ENCODE peak calls at places on chromosomes 3 and 15, in ten cellular contexts. M is GM12865, N is psoas muscle, A is AG04450, I is kidney epithelial cell, U is uterus, O is pancreas, W is Caco-2, K is progenitor cell of endocrine pancreas, R is cardiac muscle cell. F is an unnamed sample.

GRCh38 chr15:60898896-60899295 is 330.2 kb downstream of the RORA start:
- DNase-seq in N (no peak), W (no peak), I (no peak), O (no peak), U (no peak), M (peak; percentile 30), K (no peak), A (no peak), R (no peak), F (no peak)

GRCh38 chr15:57911247-57911646 is 154.3 kb downstream of the ALDH1A2 start:
- DNase-seq in O (no peak), M (no peak), A (no peak), W (no peak), R (no peak), U (no peak), K (no peak), I (no peak), N (peak; percentile 68), F (no peak)

GRCh38 chr15:100276519-100276918 is 65.3 kb downstream of the ADAMTS17 start:
- DNase-seq in M (no peak), U (no peak), W (no peak), I (no peak), R (peak; percentile 18), N (no peak), K (no peak), A (no peak), O (no peak), F (no peak)

GRCh38 chr3:42529463-42529862 is 27.0 kb downstream of the VIPR1 start:
- DNase-seq in R (no peak), I (no peak), K (no peak), O (no peak), A (no peak), U (no peak), W (no peak), N (no peak), M (no peak), F (no peak)

GRCh38 chr3:188695251-188695650 is 476.5 kb upstream of the TPRG1 start:
- DNase-seq in U (no peak), A (no peak), O (no peak), M (no peak), I (no peak), W (no peak), K (no peak), R (no peak), N (no peak), F (no peak)

GRCh38 chr3:160754371-160754854 is 1.6 kb upstream of the PPM1L start:
- DNase-seq in I (no peak), O (peak; percentile 13), N (peak; percentile 60), W (no peak), A (no peak), K (no peak), R (peak; percentile 71), M (peak; percentile 18), U (peak; percentile 25), F (peak; percentile 21)

GRCh38 chr15:55588818-55589122 is 625 bp upstream of the PYGO1 start:
- DNase-seq in U (peak; percentile 44), M (no peak), K (no peak), I (no peak), A (no peak), N (no peak), O (peak; percentile 2), R (no peak), W (no peak), F (no peak)

GRCh38 chr3:25903371-25903770 is 113.5 kb downstream of the OXSM start:
- DNase-seq in U (no peak), O (no peak), R (no peak), W (no peak), N (no peak), I (no peak), K (no peak), M (no peak), A (no peak), F (no peak)

GRCh38 chr15:58147151-58147550 is 9.0 kb downstream of the AQP9 start:
- DNase-seq in M (peak; percentile 9), R (no peak), W (no peak), U (no peak), N (no peak), O (no peak), I (peak; percentile 94), K (no peak), A (no peak), F (no peak)

GRCh38 chr3:57094606-57095005 is 34.1 kb downstream of the SPATA12 start:
- DNase-seq in A (peak; percentile 39), M (no peak), I (no peak), W (no peak), R (no peak), N (no peak), O (no peak), U (no peak), K (no peak), F (no peak)

GRCh38 chr3:18758047-18758704 is 333.0 kb upstream of the SATB1 start:
- DNase-seq in I (peak; percentile 49), U (no peak), W (peak; percentile 43), M (peak; percentile 72), A (no peak), O (peak; percentile 54), K (no peak), R (peak; percentile 69), N (no peak), F (no peak)

GRCh38 chr3:52210550-52211046 is 12.6 kb downstream of the ALAS1 start:
- DNase-seq in U (no peak), K (no peak), R (no peak), I (no peak), M (no peak), A (no peak), W (peak; percentile 68), N (no peak), O (no peak), F (no peak)

GRCh38 chr3:67937498-67938118 is 283.2 kb upstream of the SUCLG2 start:
- DNase-seq in K (no peak), A (no peak), M (no peak), I (no peak), N (no peak), W (no peak), U (no peak), R (no peak), O (no peak), F (no peak)

GRCh38 chr3:144636833-144637232 is 665.2 kb downstream of the DIPK2A start:
- DNase-seq in O (no peak), I (no peak), R (peak; percentile 52), N (no peak), K (no peak), M (peak; percentile 21), U (no peak), W (peak; percentile 73), A (no peak), F (no peak)
- TF ChIP-seq CTCF in O (no peak), I (peak; percentile 11), R (no peak), N (no peak), K (peak; percentile 46), M (peak; percentile 4), U (no peak), W (peak; percentile 56), A (no peak), F (no peak)

GRCh38 chr3:13281657-13282527 is 138.2 kb downstream of the NUP210 start:
- DNase-seq in W (no peak), R (peak; percentile 45), K (no peak), A (no peak), I (no peak), N (peak; percentile 63), M (no peak), U (no peak), O (peak; percentile 56), F (no peak)

GRCh38 chr3:13283877-13284264 is 136.3 kb downstream of the NUP210 start:
- DNase-seq in R (no peak), O (no peak), N (no peak), W (no peak), A (no peak), M (no peak), K (no peak), U (no peak), I (no peak), F (no peak)

GRCh38 chr3:13282528-13282985 is 137.6 kb downstream of the NUP210 start:
- DNase-seq in U (no peak), N (peak; percentile 51), R (peak; percentile 64), W (no peak), I (no peak), O (no peak), A (no peak), M (no peak), K (no peak), F (no peak)

GRCh38 chr3:13285007-13285567 is 135.0 kb downstream of the NUP210 start:
- DNase-seq in U (no peak), W (no peak), I (no peak), N (peak; percentile 21), R (no peak), K (no peak), O (no peak), M (no peak), A (no peak), F (no peak)

DNA sequence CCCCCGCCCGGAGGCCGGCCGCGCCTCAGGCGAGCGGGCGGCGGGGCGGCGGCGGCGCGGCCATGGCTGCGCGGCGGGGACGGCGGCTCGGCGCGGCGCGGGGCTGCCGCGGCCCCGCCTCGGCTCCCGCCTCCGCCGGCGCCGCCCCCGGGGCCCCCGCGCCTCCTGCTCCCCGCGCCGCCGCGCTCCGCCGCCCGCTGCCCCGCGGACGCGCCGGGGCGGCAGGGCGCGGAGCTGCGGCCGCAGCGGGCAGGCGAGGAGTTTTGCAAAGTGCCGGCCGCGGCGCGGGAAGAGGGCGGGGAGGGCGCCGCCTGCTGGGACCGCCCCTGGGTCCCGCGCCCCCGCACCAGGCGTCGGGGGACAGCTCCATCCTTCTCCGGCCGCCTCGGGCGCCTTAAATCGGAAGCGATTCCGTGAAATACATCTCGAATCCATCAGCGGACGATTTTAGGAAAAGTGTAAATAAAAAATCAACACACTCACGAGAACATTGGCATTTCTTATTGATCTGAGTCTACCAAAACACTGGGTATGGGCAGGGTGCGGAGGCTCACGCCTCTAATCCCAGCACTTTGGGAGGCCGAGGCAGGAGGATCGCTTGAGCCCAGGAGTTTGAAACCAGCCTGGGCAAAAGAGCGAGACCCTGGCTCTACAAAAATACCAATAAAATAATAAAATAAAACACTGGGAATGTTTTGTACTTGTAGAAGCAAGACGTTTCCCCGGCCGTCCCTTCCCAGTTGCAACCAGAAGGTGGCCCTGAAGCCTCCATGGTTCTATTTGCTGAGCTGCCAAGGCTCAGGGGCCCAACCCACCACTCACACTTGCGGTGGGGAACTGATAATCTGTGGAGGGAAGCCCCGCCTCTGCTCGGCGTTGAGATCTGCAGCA is 136.9 kb downstream of the NUP210 start:
- DNase-seq in N (peak; percentile 55), W (no peak), M (no peak), U (no peak), K (no peak), R (peak; percentile 72), A (no peak), O (no peak), I (no peak), F (no peak)
- TF ChIP-seq CTCF in N (peak; percentile 36), W (no peak), M (no peak), U (no peak), K (peak; percentile 34), R (peak; percentile 29), A (no peak), O (peak; percentile 12), I (peak; percentile 34), F (no peak)

GRCh38 chr3:79018671-79019136 is 749.1 kb downstream of the ROBO1 start:
- DNase-seq in M (peak; percentile 53), I (no peak), K (peak; percentile 39), U (peak; percentile 33), W (no peak), O (peak; percentile 6), R (peak; percentile 72), A (no peak), N (peak; percentile 81), F (peak; percentile 43)
- TF ChIP-seq CTCF in M (no peak), I (no peak), K (peak; percentile 24), U (no peak), W (no peak), O (no peak), R (peak; percentile 31), A (peak; percentile 10), N (no peak), F (no peak)

GRCh38 chr15:71256934-71257333 is 141.7 kb downstream of the THSD4 start:
- DNase-seq in U (no peak), M (no peak), R (no peak), K (no peak), N (no peak), W (no peak), O (no peak), I (no peak), A (no peak), F (no peak)
- TF ChIP-seq CTCF in U (no peak), M (no peak), R (no peak), K (no peak), N (no peak), W (no peak), O (no peak), I (no peak), A (no peak), F (no peak)